ENCODE peak calls at places on chromosome 10, in four cellular contexts. G is adrenal gland, R is testis, O is esophagus squamous epithelium. B is an unnamed sample. For H3K36me3, the result is how much of the 10 kb centered on the place peaks cover.

GRCh38 chr10:126876456-126876855 is 28.8 kb upstream of the DOCK1 start:
- DNase-seq in O (no peak), G (no peak), R (no peak), B (no peak)

GRCh38 chr10:86113501-86113900 is 253.1 kb downstream of the GRID1 start:
- DNase-seq in G (no peak), R (no peak), O (no peak), B (no peak)

GRCh38 chr10:59180689-59181270 is 4.3 kb downstream of the PHYHIPL start:
- DNase-seq in R (no peak), O (no peak), G (no peak), B (no peak)

GRCh38 chr10:14821635-14822375 is 16.0 kb downstream of the CDNF start:
- DNase-seq in R (no peak), O (no peak), G (no peak), B (no peak)

GRCh38 chr10:64396105-64396504 is 874.9 kb downstream of the REEP3 start:
- DNase-seq in R (no peak), O (no peak), G (no peak), B (no peak)

GRCh38 chr10:11305825-11306601 is 288.3 kb downstream of the CELF2 start:
- DNase-seq in R (no peak), G (no peak), O (no peak), B (no peak)

GRCh38 chr10:16520900-16521299 is 779 bp downstream of the C1QL3 start:
- DNase-seq in G (no peak), O (no peak), R (no peak), B (no peak)

GRCh38 chr10:24723788-24724380 is at the start of gene ARHGAP21:
- DNase-seq in G (peak), R (peak), O (no peak), B (peak)

GRCh38 chr10:98030093-98030821 is at the start of gene CRTAC1:
- DNase-seq in R (peak), O (no peak), G (no peak), B (no peak)

GRCh38 chr10:89062861-89063260 is 72.3 kb downstream of the FAS start:
- DNase-seq in O (no peak), R (peak), G (peak), B (no peak)

GRCh38 chr10:45599021-45599603 is 73.5 kb downstream of the ZFAND4 start:
- DNase-seq in R (no peak), G (no peak), O (no peak), B (no peak)

GRCh38 chr10:86856156-86856555 is 99.7 kb downstream of the BMPR1A start:
- DNase-seq in O (no peak), R (no peak), G (no peak), B (no peak)

GRCh38 chr10:92538231-92538958 is 35.5 kb downstream of the IDE start:
- DNase-seq in G (no peak), R (no peak), O (no peak), B (no peak)

GRCh38 chr10:113929522-113929921 is 75.1 kb downstream of the NHLRC2 start:
- DNase-seq in O (no peak), R (no peak), G (no peak), B (no peak)

GRCh38 chr10:68756766-68757165 is 35.7 kb downstream of the CCAR1 start:
- DNase-seq in R (no peak), G (no peak), O (no peak), B (no peak)

GRCh38 chr10:68756246-68756645 is 35.2 kb downstream of the CCAR1 start:
- DNase-seq in R (no peak), O (no peak), G (no peak), B (no peak)

GRCh38 chr10:68759967-68760366 is 38.9 kb downstream of the CCAR1 start:
- DNase-seq in R (no peak), O (no peak), G (no peak), B (no peak)

GRCh38 chr10:68759223-68759863 is 38.3 kb downstream of the CCAR1 start:
- DNase-seq in G (no peak), R (no peak), O (no peak), B (no peak)
- H3K36me3 ChIP-seq in G (half or more), R (under half), O (half or more), B (half or more)

GRCh38 chr10:71512794-71513379 is 116.2 kb downstream of the CDH23 start:
- DNase-seq in R (no peak), G (no peak), O (no peak), B (peak)
- H3K36me3 ChIP-seq in R (under half), G (under half), O (under half), B (under half)

GRCh38 chr10:77836299-77836820 is 90.2 kb downstream of the DLG5 start:
- DNase-seq in O (no peak), G (peak), R (peak), B (no peak)
- H3K36me3 ChIP-seq in O (under half), G (half or more), R (under half), B (under half)

GRCh38 chr10:69401416-69401815 is 15.3 kb downstream of the TACR2 start:
- DNase-seq in R (no peak), G (no peak), O (no peak), B (no peak)

GRCh38 chr10:69403066-69403465 is 13.7 kb downstream of the TACR2 start:
- DNase-seq in G (no peak), O (no peak), R (no peak), B (no peak)

GRCh38 chr10:69398466-69398865 is 18.3 kb downstream of the TACR2 start:
- DNase-seq in R (no peak), O (no peak), G (no peak), B (no peak)

GRCh38 chr10:69403519-69403918 is 13.2 kb downstream of the TACR2 start:
- DNase-seq in O (no peak), R (no peak), G (no peak), B (no peak)

GRCh38 chr10:69400936-69401335 is 15.8 kb downstream of the TACR2 start:
- DNase-seq in O (no peak), R (no peak), G (no peak), B (no peak)
- H3K36me3 ChIP-seq in O (under half), R (under half), G (under half), B (under half)

DNA sequence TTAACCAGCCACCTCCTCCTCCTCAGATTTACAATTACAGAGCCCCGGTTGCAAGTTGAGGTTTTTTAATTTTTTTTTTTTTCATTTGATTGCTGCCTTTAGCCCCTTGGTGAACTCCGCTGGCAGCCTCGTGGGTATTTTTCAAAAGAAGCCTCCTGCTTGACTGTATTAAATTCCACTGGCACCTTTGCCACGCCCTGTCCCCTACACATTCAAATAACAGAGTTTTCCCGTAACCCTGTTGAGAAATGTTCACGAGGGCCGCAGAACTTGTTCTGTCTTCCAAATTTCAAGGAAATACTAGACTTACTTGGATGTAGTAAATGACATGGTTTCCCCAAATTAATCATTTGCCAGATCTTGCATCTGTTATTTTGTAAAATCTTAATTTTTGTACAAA is 167.0 kb downstream of the ARID5B start:
- DNase-seq in O (no peak), R (no peak), G (no peak), B (no peak)
- H3K36me3 ChIP-seq in O (under half), R (under half), G (under half), B (under half)

GRCh38 chr10:30155401-30155800 is 96.0 kb upstream of the JCAD start:
- DNase-seq in G (peak), R (no peak), O (no peak), B (no peak)

GRCh38 chr10:30154561-30154960 is 95.2 kb upstream of the JCAD start:
- DNase-seq in O (no peak), R (no peak), G (no peak), B (no peak)

GRCh38 chr10:30158325-30158960 is 99.1 kb upstream of the JCAD start:
- DNase-seq in G (no peak), R (no peak), O (no peak), B (no peak)

GRCh38 chr10:30160431-30160982 is 101.1 kb upstream of the JCAD start:
- DNase-seq in G (no peak), O (no peak), R (no peak), B (no peak)
- H3K36me3 ChIP-seq in G (under half), O (under half), R (under half), B (under half)

GRCh38 chr10:821322-821721 is 110.2 kb downstream of the LARP4B start:
- DNase-seq in O (no peak), G (no peak), R (no peak), B (no peak)
- H3K36me3 ChIP-seq in O (half or more), G (half or more), R (under half), B (under half)

GRCh38 chr10:71816931-71817631 is 34.0 kb downstream of the PSAP start:
- DNase-seq in R (no peak), O (no peak), G (no peak), B (no peak)

GRCh38 chr10:71815515-71816130 is 35.4 kb downstream of the PSAP start:
- DNase-seq in G (no peak), O (no peak), R (no peak), B (no peak)

GRCh38 chr10:71816421-71816851 is 34.6 kb downstream of the PSAP start:
- DNase-seq in R (no peak), O (no peak), G (no peak), B (no peak)

GRCh38 chr10:71812913-71813590 is 38.0 kb downstream of the PSAP start:
- DNase-seq in O (no peak), R (no peak), G (peak), B (no peak)

DNA sequence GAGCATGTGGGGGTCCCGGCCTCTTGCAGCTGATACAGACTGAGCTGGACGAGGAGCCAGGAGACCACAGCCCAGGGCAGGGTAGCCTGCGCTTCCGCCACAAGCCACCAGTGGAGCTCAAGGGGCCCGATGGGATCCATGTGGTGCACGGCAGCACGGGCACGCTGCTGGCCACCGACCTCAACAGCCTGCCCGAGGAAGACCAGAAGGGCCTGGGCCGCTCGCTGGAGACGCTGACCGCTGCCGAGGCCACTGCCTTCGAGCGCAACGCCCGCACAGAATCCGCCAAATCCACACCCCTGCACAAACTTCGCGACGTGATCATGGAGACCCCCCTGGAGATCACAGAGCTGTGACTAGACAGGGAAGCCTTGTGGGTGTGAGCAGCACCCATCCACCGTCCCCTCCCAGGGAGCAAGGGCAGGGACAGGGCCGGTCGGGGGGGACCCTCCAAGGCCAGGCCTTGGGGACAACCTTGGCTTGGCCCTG is 36.1 kb downstream of the PSAP start:
- DNase-seq in O (no peak), R (no peak), G (no peak), B (no peak)
- H3K36me3 ChIP-seq in O (under half), R (under half), G (under half), B (under half)

GRCh38 chr10:31204090-31204489 is 114.9 kb upstream of the ZEB1 start:
- DNase-seq in G (peak), R (no peak), O (no peak), B (peak)
- H3K36me3 ChIP-seq in G (under half), R (under half), O (under half), B (under half)

B was measured in SJCRH30.